ENCODE peak calls at places on chromosomes 16 and 17, in six cellular contexts. One of them, this sample, is unnamed.

GRCh38 chr17:55731586-55732250 is 9.1 kb upstream of the TMEM100 start:
- DNase-seq in adrenal gland: peak; percentile 55
- DNase-seq in choroid plexus epithelial cell: peak; percentile 85
- DNase-seq in mammary epithelial cell: no peak
- DNase-seq in fibroblast of villous mesenchyme: peak; percentile 70
- DNase-seq in lower lobe of right lung: no peak
- DNase-seq in this sample: no peak

GRCh38 chr16:24929409-24929808 is 83.6 kb downstream of the SLC5A11 start:
- DNase-seq in fibroblast of villous mesenchyme: no peak
- DNase-seq in adrenal gland: no peak
- DNase-seq in mammary epithelial cell: no peak
- DNase-seq in choroid plexus epithelial cell: no peak
- DNase-seq in lower lobe of right lung: no peak
- DNase-seq in this sample: no peak

GRCh38 chr17:1485311-1485747 is 7.2 kb downstream of the MYO1C start:
- DNase-seq in adrenal gland: peak; percentile 39
- DNase-seq in fibroblast of villous mesenchyme: peak; percentile 57
- DNase-seq in mammary epithelial cell: no peak
- DNase-seq in lower lobe of right lung: peak; percentile 66
- DNase-seq in choroid plexus epithelial cell: no peak
- DNase-seq in this sample: no peak

GRCh38 chr16:87681990-87682570 is 79.8 kb downstream of the JPH3 start:
- DNase-seq in lower lobe of right lung: no peak
- DNase-seq in adrenal gland: no peak
- DNase-seq in mammary epithelial cell: peak; percentile 29
- DNase-seq in fibroblast of villous mesenchyme: peak; percentile 64
- DNase-seq in choroid plexus epithelial cell: peak; percentile 83
- DNase-seq in this sample: no peak

GRCh38 chr16:83715217-83715920 is 92.4 kb upstream of the HSBP1 start:
- DNase-seq in adrenal gland: no peak
- DNase-seq in fibroblast of villous mesenchyme: no peak
- DNase-seq in mammary epithelial cell: no peak
- DNase-seq in choroid plexus epithelial cell: peak; percentile 10
- DNase-seq in lower lobe of right lung: peak; percentile 58
- DNase-seq in this sample: no peak

GRCh38 chr17:17305282-17305801 is 2.2 kb downstream of the NT5M start:
- DNase-seq in adrenal gland: no peak
- DNase-seq in choroid plexus epithelial cell: peak; percentile 23
- DNase-seq in fibroblast of villous mesenchyme: no peak
- DNase-seq in lower lobe of right lung: no peak
- DNase-seq in mammary epithelial cell: no peak
- DNase-seq in this sample: no peak

GRCh38 chr17:82356028-82356427 is 3.0 kb upstream of the TEX19 start:
- DNase-seq in adrenal gland: no peak
- DNase-seq in fibroblast of villous mesenchyme: peak; percentile 21
- DNase-seq in lower lobe of right lung: peak; percentile 81
- DNase-seq in mammary epithelial cell: peak; percentile 75
- DNase-seq in choroid plexus epithelial cell: peak; percentile 22
- DNase-seq in this sample: no peak

GRCh38 chr16:4319454-4319853 is 3.6 kb downstream of the GLIS2 start:
- DNase-seq in choroid plexus epithelial cell: no peak
- DNase-seq in mammary epithelial cell: peak; percentile 40
- DNase-seq in lower lobe of right lung: no peak
- DNase-seq in fibroblast of villous mesenchyme: peak; percentile 43
- DNase-seq in adrenal gland: no peak
- DNase-seq in this sample: no peak

GRCh38 chr16:31009120-31009519 is 1.3 kb downstream of the STX1B start:
- DNase-seq in fibroblast of villous mesenchyme: no peak
- DNase-seq in mammary epithelial cell: no peak
- DNase-seq in lower lobe of right lung: no peak
- DNase-seq in choroid plexus epithelial cell: no peak
- DNase-seq in adrenal gland: no peak
- DNase-seq in this sample: no peak

GRCh38 chr17:6374271-6374691 is 60.6 kb downstream of the AIPL1 start:
- DNase-seq in mammary epithelial cell: peak; percentile 95
- DNase-seq in fibroblast of villous mesenchyme: no peak
- DNase-seq in choroid plexus epithelial cell: no peak
- DNase-seq in adrenal gland: no peak
- DNase-seq in lower lobe of right lung: no peak
- DNase-seq in this sample: no peak

GRCh38 chr17:76102944-76103273 is 678 bp downstream of the EXOC7 start:
- DNase-seq in fibroblast of villous mesenchyme: peak; percentile 6
- DNase-seq in mammary epithelial cell: peak; percentile 13
- DNase-seq in lower lobe of right lung: no peak
- DNase-seq in adrenal gland: no peak
- DNase-seq in choroid plexus epithelial cell: no peak
- DNase-seq in this sample: no peak

GRCh38 chr17:75105269-75106080 is 4.3 kb upstream of the ARMC7 start:
- DNase-seq in choroid plexus epithelial cell: peak; percentile 95
- DNase-seq in mammary epithelial cell: no peak
- DNase-seq in lower lobe of right lung: peak; percentile 75
- DNase-seq in adrenal gland: peak; percentile 50
- DNase-seq in fibroblast of villous mesenchyme: no peak
- DNase-seq in this sample: peak; percentile 48

GRCh38 chr16:3173892-3174617 is 13.9 kb upstream of the OR1F1 start:
- DNase-seq in lower lobe of right lung: peak; percentile 29
- DNase-seq in fibroblast of villous mesenchyme: no peak
- DNase-seq in choroid plexus epithelial cell: no peak
- DNase-seq in adrenal gland: no peak
- DNase-seq in mammary epithelial cell: peak; percentile 46
- DNase-seq in this sample: no peak

GRCh38 chr17:17181666-17182600 is 24.2 kb downstream of the PLD6 start:
- DNase-seq in fibroblast of villous mesenchyme: no peak
- DNase-seq in lower lobe of right lung: no peak
- DNase-seq in mammary epithelial cell: no peak
- DNase-seq in adrenal gland: no peak
- DNase-seq in choroid plexus epithelial cell: no peak
- DNase-seq in this sample: no peak

GRCh38 chr16:47053895-47054294 is 80.4 kb upstream of the DNAJA2 start:
- DNase-seq in fibroblast of villous mesenchyme: no peak
- DNase-seq in lower lobe of right lung: no peak
- DNase-seq in adrenal gland: no peak
- DNase-seq in mammary epithelial cell: no peak
- DNase-seq in choroid plexus epithelial cell: no peak
- DNase-seq in this sample: no peak

GRCh38 chr17:31550389-31551056 is 159.0 kb downstream of the RAB11FIP4 start:
- DNase-seq in fibroblast of villous mesenchyme: no peak
- DNase-seq in mammary epithelial cell: no peak
- DNase-seq in choroid plexus epithelial cell: peak; percentile 44
- DNase-seq in adrenal gland: no peak
- DNase-seq in lower lobe of right lung: peak; percentile 60
- DNase-seq in this sample: no peak

GRCh38 chr17:43556292-43556691 is 10.2 kb upstream of the ETV4 start:
- DNase-seq in adrenal gland: peak; percentile 91
- DNase-seq in mammary epithelial cell: peak; percentile 77
- DNase-seq in choroid plexus epithelial cell: no peak
- DNase-seq in lower lobe of right lung: peak; percentile 65
- DNase-seq in fibroblast of villous mesenchyme: peak; percentile 90
- DNase-seq in this sample: no peak

GRCh38 chr16:56683424-56684162 is 1.3 kb downstream of the MT1X start:
- DNase-seq in mammary epithelial cell: no peak
- DNase-seq in fibroblast of villous mesenchyme: no peak
- DNase-seq in choroid plexus epithelial cell: no peak
- DNase-seq in adrenal gland: no peak
- DNase-seq in lower lobe of right lung: no peak
- DNase-seq in this sample: no peak

GRCh38 chr17:5747276-5747675 is 163.0 kb upstream of the NLRP1 start:
- DNase-seq in adrenal gland: no peak
- DNase-seq in fibroblast of villous mesenchyme: no peak
- DNase-seq in choroid plexus epithelial cell: no peak
- DNase-seq in mammary epithelial cell: no peak
- DNase-seq in lower lobe of right lung: no peak
- DNase-seq in this sample: no peak

GRCh38 chr17:19322861-19323260 is 39.7 kb downstream of the B9D1 start:
- DNase-seq in lower lobe of right lung: no peak
- DNase-seq in choroid plexus epithelial cell: no peak
- DNase-seq in adrenal gland: peak; percentile 2
- DNase-seq in mammary epithelial cell: no peak
- DNase-seq in fibroblast of villous mesenchyme: no peak
- DNase-seq in this sample: no peak

GRCh38 chr17:19319771-19320505 is 42.6 kb downstream of the B9D1 start:
- DNase-seq in lower lobe of right lung: peak; percentile 26
- DNase-seq in choroid plexus epithelial cell: no peak
- DNase-seq in fibroblast of villous mesenchyme: no peak
- DNase-seq in mammary epithelial cell: no peak
- DNase-seq in adrenal gland: no peak
- DNase-seq in this sample: no peak

GRCh38 chr17:19320876-19321275 is 41.6 kb downstream of the B9D1 start:
- DNase-seq in mammary epithelial cell: no peak
- DNase-seq in fibroblast of villous mesenchyme: no peak
- DNase-seq in choroid plexus epithelial cell: no peak
- DNase-seq in lower lobe of right lung: no peak
- DNase-seq in adrenal gland: no peak
- DNase-seq in this sample: no peak

GRCh38 chr17:19322129-19322505 is 40.4 kb downstream of the B9D1 start:
- DNase-seq in mammary epithelial cell: no peak
- DNase-seq in fibroblast of villous mesenchyme: no peak
- DNase-seq in adrenal gland: no peak
- DNase-seq in lower lobe of right lung: no peak
- DNase-seq in choroid plexus epithelial cell: no peak
- DNase-seq in this sample: no peak

GRCh38 chr17:19321481-19322128 is 40.9 kb downstream of the B9D1 start:
- DNase-seq in choroid plexus epithelial cell: no peak
- DNase-seq in lower lobe of right lung: no peak
- DNase-seq in fibroblast of villous mesenchyme: no peak
- DNase-seq in adrenal gland: peak; percentile 8
- DNase-seq in mammary epithelial cell: no peak
- DNase-seq in this sample: no peak
- TF ChIP-seq CTCF in choroid plexus epithelial cell: peak; percentile 44
- TF ChIP-seq CTCF in lower lobe of right lung: no peak
- TF ChIP-seq CTCF in fibroblast of villous mesenchyme: peak; percentile 29
- TF ChIP-seq CTCF in adrenal gland: no peak
- TF ChIP-seq CTCF in mammary epithelial cell: no peak
- TF ChIP-seq CTCF in this sample: peak; percentile 27

GRCh38 chr16:81365731-81366130 is 51.0 kb downstream of the GAN start:
- DNase-seq in adrenal gland: no peak
- DNase-seq in fibroblast of villous mesenchyme: no peak
- DNase-seq in choroid plexus epithelial cell: no peak
- DNase-seq in mammary epithelial cell: no peak
- DNase-seq in lower lobe of right lung: no peak
- DNase-seq in this sample: no peak
- TF ChIP-seq CTCF in adrenal gland: no peak
- TF ChIP-seq CTCF in fibroblast of villous mesenchyme: no peak
- TF ChIP-seq CTCF in choroid plexus epithelial cell: no peak
- TF ChIP-seq CTCF in mammary epithelial cell: no peak
- TF ChIP-seq CTCF in lower lobe of right lung: no peak
- TF ChIP-seq CTCF in this sample: no peak

DNA sequence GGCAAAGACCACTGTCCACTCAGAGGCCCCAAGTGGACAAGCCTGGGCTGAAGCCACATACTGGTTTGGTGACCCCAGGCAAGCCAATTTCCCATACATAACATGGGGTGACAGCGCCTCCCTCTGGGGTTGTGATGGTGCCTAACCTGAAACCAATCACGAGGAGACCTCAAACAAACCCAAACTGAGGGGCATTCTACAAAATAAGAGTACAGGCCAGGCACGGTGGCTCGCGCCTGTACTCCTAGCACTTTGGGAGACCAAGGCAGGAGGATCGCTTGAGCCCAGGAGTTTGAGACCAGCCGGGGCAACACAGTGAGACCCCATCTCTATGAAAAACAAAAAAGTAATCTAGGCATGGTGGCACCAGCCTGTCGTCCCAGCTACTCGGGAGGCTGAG is 3.6 kb downstream of the P2RX5 start:
- DNase-seq in choroid plexus epithelial cell: no peak
- DNase-seq in lower lobe of right lung: no peak
- DNase-seq in fibroblast of villous mesenchyme: no peak
- DNase-seq in adrenal gland: no peak
- DNase-seq in mammary epithelial cell: no peak
- DNase-seq in this sample: no peak
- TF ChIP-seq CTCF in choroid plexus epithelial cell: peak; percentile 15
- TF ChIP-seq CTCF in lower lobe of right lung: no peak
- TF ChIP-seq CTCF in fibroblast of villous mesenchyme: peak; percentile 14
- TF ChIP-seq CTCF in adrenal gland: no peak
- TF ChIP-seq CTCF in mammary epithelial cell: peak; percentile 5
- TF ChIP-seq CTCF in this sample: no peak

DNA sequence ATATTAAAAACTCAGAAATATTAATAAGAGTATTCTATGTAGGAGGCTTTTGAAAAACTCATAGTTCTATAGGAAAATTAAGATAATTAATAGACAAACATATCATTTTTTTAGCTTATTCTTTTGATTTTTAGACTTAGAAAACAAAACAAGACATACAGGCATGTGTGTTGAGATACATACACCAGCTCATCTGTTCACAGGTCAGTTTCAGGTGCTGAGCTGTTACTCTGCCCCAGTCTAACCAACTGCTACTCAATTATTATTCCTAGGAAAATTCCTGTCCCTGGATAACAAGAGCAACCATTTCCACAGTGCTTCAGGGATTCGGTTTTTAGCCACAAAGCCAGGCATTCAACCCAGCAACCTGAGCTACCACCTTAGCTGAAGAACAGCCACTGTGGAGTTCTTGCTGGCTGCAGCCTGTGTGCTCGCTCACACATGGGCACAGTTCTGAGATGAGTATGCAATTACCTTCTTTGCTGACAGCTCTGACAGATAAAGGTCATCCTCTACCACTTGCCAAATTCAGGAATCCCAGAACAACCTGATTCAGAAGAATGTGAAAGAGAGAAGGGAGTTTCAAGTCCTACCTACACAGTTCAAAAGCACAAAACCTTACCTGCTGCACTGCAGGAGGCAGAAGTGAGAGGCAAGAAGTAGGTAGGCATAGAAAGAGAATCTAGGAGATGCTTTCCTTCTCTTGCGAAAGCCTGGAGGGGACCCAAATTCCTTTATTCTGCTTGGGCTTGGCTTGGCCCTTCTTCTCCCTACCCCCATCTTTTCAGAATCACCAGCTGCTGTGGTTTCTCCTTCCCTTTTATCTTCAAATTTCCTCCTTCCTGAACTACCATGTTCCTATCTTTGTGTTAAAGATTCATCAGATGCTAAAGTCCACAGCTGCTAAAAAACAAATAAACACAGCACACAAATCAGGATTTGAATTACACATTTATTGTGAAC is 62.7 kb downstream of the TEX2 start:
- DNase-seq in mammary epithelial cell: no peak
- DNase-seq in adrenal gland: no peak
- DNase-seq in fibroblast of villous mesenchyme: peak; percentile 51
- DNase-seq in lower lobe of right lung: no peak
- DNase-seq in choroid plexus epithelial cell: peak; percentile 49
- DNase-seq in this sample: no peak
- TF ChIP-seq CTCF in mammary epithelial cell: no peak
- TF ChIP-seq CTCF in adrenal gland: no peak
- TF ChIP-seq CTCF in fibroblast of villous mesenchyme: no peak
- TF ChIP-seq CTCF in lower lobe of right lung: no peak
- TF ChIP-seq CTCF in choroid plexus epithelial cell: no peak
- TF ChIP-seq CTCF in this sample: no peak

This sample was measured in progenitor cell of endocrine pancreas.